ENCODE peak calls at places on chromosomes 5 and 9, in four cellular contexts. C, P, N and I are unnamed samples.

GRCh38 chr5:88870280-88870679 is 12.7 kb downstream of the MEF2C start:
- DNase-seq in C (no peak), P (no peak), N (no peak), I (no peak)

GRCh38 chr5:87195104-87195581 is 72.5 kb upstream of the RASA1 start:
- DNase-seq in C (no peak), P (peak), N (no peak), I (peak)

GRCh38 chr5:173454764-173455598 is 126.8 kb upstream of the STC2 start:
- DNase-seq in C (peak), P (peak), N (no peak), I (peak)

GRCh38 chr5:88889165-88890069 is 6.4 kb upstream of the MEF2C start:
- DNase-seq in C (no peak), P (peak), N (peak), I (peak)

GRCh38 chr5:78799254-78800017 is 150.9 kb upstream of the LHFPL2 start:
- DNase-seq in C (no peak), P (peak), N (no peak), I (peak)

GRCh38 chr5:98458004-98458403 is 315.5 kb upstream of the RGMB start:
- DNase-seq in C (no peak), P (peak), N (no peak), I (peak)

GRCh38 chr9:98958271-98958989 is 14.7 kb downstream of the COL15A1 start:
- DNase-seq in C (no peak), P (peak), N (no peak), I (peak)

GRCh38 chr5:161399996-161400562 is 146.4 kb downstream of the GABRB2 start:
- DNase-seq in C (no peak), P (no peak), N (no peak), I (no peak)

GRCh38 chr5:15746833-15747232 is 246.9 kb downstream of the FBXL7 start:
- DNase-seq in C (no peak), P (peak), N (no peak), I (no peak)

GRCh38 chr5:175032741-175033151 is 308.4 kb downstream of the MSX2 start:
- DNase-seq in C (no peak), P (no peak), N (no peak), I (no peak)

GRCh38 chr9:120913673-120914266 is 12.8 kb downstream of the TRAF1 start:
- DNase-seq in C (no peak), P (no peak), N (no peak), I (no peak)

GRCh38 chr5:112597831-112598230 is 139.9 kb upstream of the APC start:
- DNase-seq in C (no peak), P (no peak), N (no peak), I (no peak)

GRCh38 chr9:124225945-124226344 is 31.8 kb upstream of the NEK6 start:
- DNase-seq in C (no peak), P (no peak), N (no peak), I (no peak)

GRCh38 chr9:4365055-4365454 is 65.2 kb upstream of the GLIS3 start:
- DNase-seq in C (no peak), P (no peak), N (no peak), I (no peak)

GRCh38 chr9:85290019-85290418 is 451.7 kb downstream of the AGTPBP1 start:
- DNase-seq in C (no peak), P (no peak), N (no peak), I (no peak)

GRCh38 chr5:78974011-78974410 is 11.1 kb downstream of the ARSB start:
- DNase-seq in C (no peak), P (no peak), N (no peak), I (peak)

GRCh38 chr5:50968296-50969206 is 302.1 kb downstream of the PARP8 start:
- DNase-seq in C (no peak), P (no peak), N (no peak), I (no peak)

GRCh38 chr5:115838885-115839518 is 2.4 kb downstream of the ATG12 start:
- DNase-seq in C (no peak), P (peak), N (peak), I (peak)
- H3K4me3 ChIP-seq in C (peak), P (peak), N (peak), I (peak)

DNA sequence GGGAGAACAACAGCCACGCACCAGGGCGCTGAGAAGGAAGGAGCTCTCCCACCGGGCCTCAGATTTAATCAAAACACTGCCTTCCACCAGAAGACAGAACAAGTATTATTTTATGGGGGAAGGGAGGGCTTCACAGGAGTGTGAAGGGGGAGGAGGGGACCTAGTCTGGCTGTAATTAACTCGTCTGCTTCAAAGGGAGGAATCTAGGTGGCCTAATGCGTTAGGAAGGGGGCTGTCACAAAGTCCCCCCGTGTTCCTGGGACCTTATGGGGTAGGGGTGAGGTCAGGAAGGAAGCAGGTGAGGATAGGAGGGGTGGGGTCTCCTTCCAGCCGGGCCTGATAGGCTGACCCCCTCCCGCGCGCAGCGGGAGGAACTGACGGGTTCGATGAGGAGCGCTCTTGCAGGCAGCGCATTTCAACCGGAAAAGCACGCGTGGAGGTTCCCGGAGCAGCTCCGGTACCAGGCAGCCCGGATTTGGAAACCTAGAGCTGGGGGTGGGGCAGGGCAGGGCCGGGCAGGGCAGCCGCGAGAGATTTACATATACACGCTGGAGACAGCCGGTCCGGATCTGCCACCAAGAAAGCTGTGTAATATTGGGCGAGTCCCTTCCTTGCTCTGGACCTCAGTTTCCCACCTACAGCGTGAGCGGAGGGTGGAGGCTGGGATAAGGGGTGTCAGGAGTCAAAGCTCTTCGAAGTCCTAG is 2.0 kb downstream of the SHB start:
- DNase-seq in C (no peak), P (peak), N (peak), I (peak)
- H3K4me3 ChIP-seq in C (peak), P (peak), N (peak), I (peak)

GRCh38 chr9:34591091-34591910 is 1.8 kb upstream of the CNTFR start:
- DNase-seq in C (peak), P (peak), N (peak), I (peak)
- H3K4me3 ChIP-seq in C (no peak), P (peak), N (peak), I (no peak)

GRCh38 chr9:97850746-97851449 is 2.1 kb upstream of the FOXE1 start:
- DNase-seq in C (no peak), P (no peak), N (no peak), I (no peak)
- H3K4me3 ChIP-seq in C (no peak), P (no peak), N (no peak), I (no peak)

GRCh38 chr5:399296-400281 is 43.4 kb upstream of the EXOC3 start:
- DNase-seq in C (peak), P (peak), N (peak), I (peak)

GRCh38 chr5:402615-403359 is 40.2 kb upstream of the EXOC3 start:
- DNase-seq in C (no peak), P (no peak), N (peak), I (no peak)

GRCh38 chr5:398475-399295 is 44.3 kb upstream of the EXOC3 start:
- DNase-seq in C (no peak), P (no peak), N (peak), I (no peak)

GRCh38 chr5:401216-402034 is 41.6 kb upstream of the EXOC3 start:
- DNase-seq in C (no peak), P (no peak), N (peak), I (no peak)

DNA sequence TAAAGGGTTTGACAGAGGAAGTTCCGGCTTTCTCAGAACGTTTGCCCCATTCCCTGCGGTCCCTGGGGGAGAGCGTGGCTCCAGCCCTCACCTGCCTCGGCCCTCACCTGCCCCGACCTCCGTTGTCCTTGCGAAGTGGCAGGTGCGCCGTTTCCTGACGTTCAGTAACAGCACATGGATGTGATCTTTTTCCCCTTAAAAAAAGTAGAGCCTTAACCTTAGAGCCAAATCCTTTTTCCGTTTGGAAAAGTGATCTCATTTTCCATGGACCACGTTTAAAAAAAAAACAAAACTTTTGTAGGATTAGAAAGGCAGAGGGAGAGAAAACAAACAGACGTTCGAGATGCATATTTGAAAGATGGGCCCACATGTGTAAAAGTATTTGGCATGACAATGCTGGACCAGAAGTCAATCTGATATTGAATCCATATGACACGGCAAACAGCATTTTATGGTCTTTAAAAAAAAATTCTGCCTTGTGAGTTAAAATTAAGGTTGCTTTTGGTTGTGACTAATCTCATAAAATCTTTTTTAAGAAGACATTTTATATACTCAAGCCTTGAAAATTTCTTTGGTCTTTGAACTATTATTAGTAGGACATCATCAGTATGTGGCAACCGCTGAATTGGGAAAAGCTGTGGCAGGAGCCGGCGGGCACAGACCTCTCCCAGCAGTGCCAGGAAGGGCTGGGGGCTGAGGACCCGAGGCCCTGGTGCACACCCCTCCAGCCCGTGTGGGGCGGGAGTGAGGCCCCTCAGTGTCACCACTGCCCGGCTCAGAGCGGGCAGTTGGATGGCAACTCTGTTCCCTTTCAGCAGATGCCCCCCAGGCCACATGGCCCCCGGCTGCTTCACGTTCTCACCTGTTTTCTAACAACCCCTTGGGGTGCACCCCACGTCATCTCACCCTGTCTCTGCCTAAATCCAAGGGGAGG is 42.4 kb upstream of the EXOC3 start:
- DNase-seq in C (no peak), P (no peak), N (peak), I (peak)
- H3K4me3 ChIP-seq in C (peak), P (peak), N (peak), I (peak)

GRCh38 chr5:150142800-150143724 is 12.6 kb downstream of the PDGFRB start:
- DNase-seq in C (peak), P (peak), N (no peak), I (peak)
- H3K4me3 ChIP-seq in C (no peak), P (no peak), N (no peak), I (no peak)

GRCh38 chr5:137733922-137734695 is 1.8 kb downstream of the KLHL3 start:
- DNase-seq in C (no peak), P (peak), N (no peak), I (peak)
- H3K4me3 ChIP-seq in C (no peak), P (no peak), N (peak), I (no peak)

DNA sequence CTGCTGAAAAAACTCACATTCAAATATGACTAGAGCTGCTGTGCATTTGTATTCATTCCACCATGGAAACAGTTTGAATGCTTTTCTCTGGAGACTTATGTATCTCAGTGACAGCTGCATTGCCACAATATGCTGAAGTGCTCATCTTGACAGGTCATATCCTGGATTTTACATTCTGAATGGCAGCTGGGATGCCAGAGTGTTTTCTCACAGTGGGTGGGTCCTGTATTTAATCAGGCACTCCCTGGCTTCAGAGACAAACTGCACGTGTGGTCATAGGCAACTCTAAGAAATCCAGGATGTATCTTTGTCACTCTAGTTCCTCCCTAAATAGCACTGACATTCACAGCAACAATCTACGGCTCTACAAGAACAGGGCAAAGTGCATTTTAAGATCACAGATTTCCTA is 75.6 kb downstream of the ST8SIA4 start:
- DNase-seq in C (no peak), P (peak), N (no peak), I (peak)
- H3K4me3 ChIP-seq in C (no peak), P (no peak), N (no peak), I (no peak)